ENCODE peak calls at places on chromosomes 2 and 18, in six cellular contexts. R, E, W, I, L and P are unnamed samples. For H3K27me3 and H3K4me1, the result is how much of the 10 kb centered on the place peaks cover.

GRCh38 chr2:5691659-5692529 is at the start of gene SOX11:
- DNase-seq in R (peak), E (peak), W (peak), I (no peak), L (no peak), P (peak)

GRCh38 chr2:231189571-231190495 is 8.6 kb upstream of the ARMC9 start:
- DNase-seq in R (no peak), E (peak), W (no peak), I (peak), L (no peak), P (peak)

GRCh38 chr18:69455120-69455519 is 54.4 kb downstream of the DOK6 start:
- DNase-seq in R (no peak), E (peak), W (no peak), I (no peak), L (no peak), P (no peak)

GRCh38 chr18:3245853-3246635 is 1.6 kb upstream of the MYL12A start:
- DNase-seq in R (peak), E (peak), W (peak), I (peak), L (no peak), P (peak)

GRCh38 chr18:79299711-79300110 is 96.0 kb upstream of the NFATC1 start:
- DNase-seq in R (no peak), E (no peak), W (no peak), I (no peak), L (no peak), P (no peak)

GRCh38 chr2:42060718-42061619 is 13.1 kb downstream of the PKDCC start:
- DNase-seq in R (no peak), E (peak), W (peak), I (peak), L (no peak), P (peak)

GRCh38 chr2:195805283-195805976 is 148.4 kb downstream of the SLC39A10 start:
- DNase-seq in R (no peak), E (no peak), W (no peak), I (no peak), L (no peak), P (no peak)

GRCh38 chr2:225779829-225780228 is 380.3 kb downstream of the NYAP2 start:
- DNase-seq in R (no peak), E (peak), W (no peak), I (no peak), L (no peak), P (no peak)

GRCh38 chr2:198296665-198297308 is 492.4 kb downstream of the PLCL1 start:
- DNase-seq in R (no peak), E (peak), W (peak), I (no peak), L (peak), P (peak)

GRCh38 chr2:199136241-199136640 is 321.5 kb downstream of the SATB2 start:
- DNase-seq in R (no peak), E (no peak), W (no peak), I (no peak), L (no peak), P (no peak)

GRCh38 chr2:13193075-13193474 is 476.3 kb downstream of the TRIB2 start:
- DNase-seq in R (no peak), E (no peak), W (peak), I (no peak), L (no peak), P (no peak)

GRCh38 chr2:231017250-231017636 is 20.1 kb upstream of the C2orf72 start:
- DNase-seq in R (no peak), E (no peak), W (peak), I (no peak), L (no peak), P (no peak)

GRCh38 chr2:204483497-204484164 is 61.6 kb upstream of the PARD3B start:
- DNase-seq in R (no peak), E (no peak), W (peak), I (no peak), L (no peak), P (no peak)

GRCh38 chr2:12587729-12588522 is 128.8 kb upstream of the TRIB2 start:
- DNase-seq in R (no peak), E (peak), W (no peak), I (no peak), L (peak), P (peak)

DNA sequence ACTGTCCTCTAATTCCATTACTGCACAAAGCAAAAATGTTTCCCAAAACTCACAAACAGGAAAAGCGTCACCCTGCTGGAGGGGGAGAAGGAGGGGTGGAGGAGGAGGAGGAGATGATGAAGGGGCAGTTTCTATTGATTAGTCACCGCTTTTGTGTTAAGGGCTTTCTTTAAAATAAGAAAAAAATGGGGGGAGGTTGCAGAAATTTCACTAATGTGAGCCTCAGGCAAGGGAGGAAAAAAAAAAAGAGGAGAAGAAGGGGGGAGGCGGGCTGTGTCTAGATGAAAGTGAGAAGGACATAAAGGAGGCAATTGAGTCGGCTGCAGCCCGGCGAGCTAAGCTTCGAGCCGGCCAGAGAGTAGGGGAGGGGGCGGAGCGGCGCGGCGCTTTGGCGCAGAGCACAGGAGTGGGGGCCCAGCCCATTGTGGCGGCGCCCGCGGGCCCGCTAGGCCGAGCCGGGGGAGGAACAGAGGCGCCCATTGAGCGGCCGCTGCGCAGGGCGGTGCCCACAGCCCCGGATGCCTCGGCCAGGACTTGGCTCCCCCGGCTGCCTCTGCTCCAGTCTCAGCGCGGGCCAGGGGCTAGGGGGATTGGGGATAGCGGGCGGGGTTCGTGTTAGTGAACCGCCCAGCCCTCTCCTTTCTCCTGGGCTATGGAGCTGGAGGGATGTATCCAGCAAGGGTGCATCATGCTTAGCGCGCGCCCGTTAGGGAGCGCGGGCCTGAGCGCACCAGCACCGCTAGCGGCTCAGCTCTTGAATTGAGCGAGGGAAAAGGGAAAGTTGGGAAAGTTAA is 7.9 kb downstream of the PAX3 start:
- DNase-seq in R (no peak), E (peak), W (peak), I (no peak), L (no peak), P (no peak)
- H3K27me3 ChIP-seq in R (half or more), E (half or more), W (under half), I (half or more), L (under half), P (under half)

GRCh38 chr2:166895243-166895642 is 7.0 kb downstream of the XIRP2 start:
- DNase-seq in R (no peak), E (no peak), W (no peak), I (no peak), L (no peak), P (no peak)
- H3K4me1 ChIP-seq in R (under half), E (under half), W (under half), I (under half), L (under half), P (under half)

DNA sequence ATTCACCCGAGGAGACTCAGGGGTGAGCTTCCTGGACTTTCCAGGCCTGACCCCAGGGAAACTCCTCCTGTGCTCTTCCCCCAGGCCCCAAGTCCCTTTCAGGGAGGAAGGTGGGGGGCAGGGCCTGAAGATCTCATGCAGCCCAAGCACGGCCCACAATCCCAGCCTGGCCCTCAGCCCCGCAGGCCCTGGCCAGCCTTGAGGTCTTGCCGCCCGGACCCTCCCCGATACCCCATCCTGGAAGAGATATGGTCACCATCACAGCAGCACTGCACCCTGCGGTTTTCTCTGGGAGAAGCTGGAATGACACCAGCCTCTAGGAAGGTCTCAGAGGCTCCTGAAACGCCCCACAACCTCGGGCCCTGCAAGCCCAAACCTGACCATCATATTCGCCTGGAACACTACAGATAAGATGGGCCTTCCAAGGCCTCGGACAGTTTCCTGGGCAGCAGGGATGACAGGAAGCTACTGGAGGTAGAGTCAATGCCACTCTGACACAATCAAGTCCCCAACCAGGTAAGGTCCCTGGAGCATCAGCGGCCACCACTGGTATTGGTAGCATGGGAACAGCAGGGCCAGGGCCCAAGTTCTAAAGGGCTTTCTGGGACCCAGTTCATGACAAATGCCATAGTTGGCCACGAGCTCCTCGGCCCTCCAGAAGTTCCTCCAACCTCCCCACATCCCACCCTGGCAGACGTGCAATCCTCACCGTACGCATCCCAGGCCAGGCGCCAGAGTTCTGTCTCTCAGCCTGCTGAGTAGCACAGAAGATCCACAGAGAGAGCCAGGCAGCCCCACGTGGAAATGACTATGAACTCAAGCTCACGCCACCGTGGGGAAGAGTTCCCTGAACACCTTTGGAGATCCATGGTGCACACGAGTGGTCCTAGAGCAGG is 8.6 kb downstream of the SDC1 start:
- DNase-seq in R (no peak), E (no peak), W (no peak), I (no peak), L (no peak), P (no peak)
- H3K27ac ChIP-seq in R (peak), E (no peak), W (no peak), I (no peak), L (no peak), P (no peak)

GRCh38 chr2:15919716-15920444 is 20.5 kb upstream of the MYCN start:
- DNase-seq in R (no peak), E (no peak), W (peak), I (no peak), L (no peak), P (no peak)

GRCh38 chr2:15913146-15913545 is 27.2 kb upstream of the MYCN start:
- DNase-seq in R (no peak), E (no peak), W (no peak), I (no peak), L (no peak), P (no peak)

GRCh38 chr2:15914981-15915380 is 25.4 kb upstream of the MYCN start:
- DNase-seq in R (no peak), E (no peak), W (no peak), I (no peak), L (no peak), P (no peak)

GRCh38 chr2:15918761-15919356 is 21.5 kb upstream of the MYCN start:
- DNase-seq in R (no peak), E (no peak), W (no peak), I (no peak), L (no peak), P (no peak)

DNA sequence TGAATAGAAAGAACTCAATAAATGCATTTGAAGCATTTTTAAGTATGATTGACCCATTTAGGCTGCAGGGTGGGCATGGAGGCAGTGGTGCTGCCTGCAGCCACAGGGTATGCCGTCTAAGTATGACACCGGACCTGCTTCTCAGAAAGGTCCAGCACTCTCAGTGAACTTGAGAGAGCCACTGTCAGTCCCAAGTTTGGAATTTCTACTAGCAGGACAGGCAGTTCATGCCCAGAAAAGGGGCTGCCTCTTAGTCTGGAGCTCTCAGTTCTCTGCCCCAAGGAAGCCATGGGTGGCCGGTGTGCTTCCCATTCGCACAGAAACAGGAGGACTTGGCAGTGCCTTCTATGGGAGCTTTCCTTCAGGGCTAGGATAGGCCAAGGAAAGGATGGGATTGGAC is 24.0 kb upstream of the MYCN start:
- DNase-seq in R (no peak), E (no peak), W (no peak), I (no peak), L (no peak), P (no peak)
- H3K27me3 ChIP-seq in R (under half), E (under half), W (under half), I (under half), L (under half), P (under half)

GRCh38 chr2:134081238-134081637 is 172.6 kb upstream of the MGAT5 start:
- DNase-seq in R (no peak), E (no peak), W (no peak), I (no peak), L (no peak), P (no peak)
- H3K4me1 ChIP-seq in R (under half), E (under half), W (under half), I (under half), L (under half), P (under half)

DNA sequence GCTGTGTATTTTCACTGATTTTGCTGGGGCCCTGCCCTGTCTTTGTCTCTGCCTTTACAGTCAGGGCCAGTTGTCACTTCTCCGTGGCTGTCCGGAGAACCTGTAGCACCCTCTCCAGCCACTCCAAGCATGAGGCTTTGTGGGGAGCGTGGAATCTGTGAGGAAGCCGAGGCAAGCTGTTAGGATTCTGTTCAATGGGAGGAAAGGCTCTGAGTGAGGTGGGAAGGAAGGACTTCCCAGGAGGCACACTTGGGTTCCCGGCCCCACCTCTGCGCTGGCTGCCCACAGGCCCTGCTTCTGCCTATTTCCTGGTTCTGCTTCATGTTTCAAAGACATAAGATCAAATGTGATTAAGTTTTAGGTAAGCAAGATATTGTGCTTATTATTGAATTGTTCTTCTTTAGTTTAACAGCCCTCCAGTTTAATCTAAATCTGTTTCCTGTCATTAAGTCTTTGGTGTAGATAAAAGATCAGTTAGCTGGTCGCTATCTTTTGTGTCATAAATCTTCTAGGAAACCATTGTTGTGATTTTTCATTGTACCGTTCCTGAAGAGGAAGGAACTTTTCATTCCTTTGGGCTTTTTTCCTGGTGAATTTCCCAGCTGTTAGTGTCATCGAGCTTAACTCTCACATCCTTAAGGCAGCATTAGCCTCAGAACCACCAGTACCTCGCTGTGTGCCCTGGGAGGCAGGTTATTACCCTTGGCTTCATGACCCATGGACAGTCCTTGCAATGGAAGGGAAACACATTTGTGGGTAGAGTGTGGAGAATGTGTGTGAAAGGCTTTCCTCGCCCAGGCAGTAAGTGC is 62.0 kb upstream of the ALPP start:
- DNase-seq in R (no peak), E (no peak), W (peak), I (no peak), L (no peak), P (no peak)
- H3K27ac ChIP-seq in R (peak), E (no peak), W (no peak), I (no peak), L (no peak), P (peak)